ENCODE peak calls at places on chromosome 12, in seven cellular contexts. T, Y, I, N, S, Q and W are unnamed samples. For H3K4me1, the result is how much of the 10 kb centered on the place peaks cover.

GRCh38 chr12:93943766-93944165 is 204.6 kb upstream of the PLXNC1 start:
- DNase-seq in S (no peak), I (no peak), N (peak), T (no peak), Q (peak), Y (no peak), W (peak)

GRCh38 chr12:112809684-112810083 is 18.1 kb downstream of the RPH3A start:
- DNase-seq in S (no peak), T (no peak), Q (no peak), Y (no peak), I (no peak), N (no peak), W (no peak)

GRCh38 chr12:102603021-102603420 is 122.7 kb upstream of the IGF1 start:
- DNase-seq in Y (no peak), S (no peak), T (no peak), Q (no peak), I (no peak), N (no peak), W (no peak)

GRCh38 chr12:2389079-2389790 is 336.4 kb downstream of the CACNA1C start:
- DNase-seq in N (no peak), Y (no peak), S (no peak), I (no peak), T (no peak), Q (no peak), W (no peak)

GRCh38 chr12:42725839-42726238 is 136.3 kb upstream of the PRICKLE1 start:
- DNase-seq in Q (no peak), N (no peak), I (no peak), S (peak), Y (no peak), T (no peak), W (no peak)

GRCh38 chr12:5309654-5310053 is 122.3 kb upstream of the NTF3 start:
- DNase-seq in N (no peak), Y (no peak), T (peak), S (no peak), Q (peak), I (no peak), W (peak)

GRCh38 chr12:121538699-121539061 is 42.1 kb downstream of the KDM2B start:
- DNase-seq in Q (no peak), T (no peak), I (no peak), S (no peak), N (peak), Y (peak), W (no peak)

GRCh38 chr12:130286041-130286440 is 51.6 kb upstream of the PIWIL1 start:
- DNase-seq in T (no peak), Q (no peak), N (no peak), Y (no peak), S (no peak), I (no peak), W (no peak)

GRCh38 chr12:111163422-111163821 is 205.5 kb downstream of the PHETA1 start:
- DNase-seq in N (no peak), Y (no peak), Q (no peak), T (no peak), S (no peak), I (no peak), W (no peak)

GRCh38 chr12:86914716-86915115 is 658.5 kb upstream of the MGAT4C start:
- DNase-seq in S (no peak), T (no peak), N (peak), Q (no peak), I (peak), Y (no peak), W (no peak)

GRCh38 chr12:103827800-103828440 is 13.1 kb downstream of the NT5DC3 start:
- DNase-seq in N (no peak), Y (no peak), I (no peak), S (peak), Q (no peak), T (no peak), W (no peak)

GRCh38 chr12:51270067-51270846 is at the start of gene SMAGP:
- DNase-seq in Y (peak), N (no peak), T (peak), I (peak), S (no peak), Q (peak), W (peak)

GRCh38 chr12:49206389-49206788 is 17.5 kb upstream of the TUBA1A start:
- DNase-seq in I (no peak), T (no peak), N (no peak), Y (no peak), Q (no peak), S (no peak), W (no peak)

GRCh38 chr12:131085816-131086591 is 132.3 kb downstream of the ADGRD1 start:
- DNase-seq in N (no peak), S (no peak), Y (no peak), T (peak), Q (no peak), I (no peak), W (peak)

GRCh38 chr12:74379114-74379513 is 158.5 kb upstream of the ATXN7L3B start:
- DNase-seq in Q (no peak), T (no peak), I (no peak), Y (no peak), N (no peak), S (no peak), W (no peak)

GRCh38 chr12:119869720-119870119 is 7.4 kb downstream of the CIT start:
- DNase-seq in I (no peak), N (peak), Y (no peak), S (peak), T (no peak), Q (peak), W (peak)

GRCh38 chr12:47941475-47942326 is 21.7 kb upstream of the TMEM106C start:
- DNase-seq in T (no peak), Q (no peak), I (no peak), N (no peak), Y (no peak), S (no peak), W (no peak)

GRCh38 chr12:4069046-4070010 is 196.1 kb upstream of the PARP11 start:
- DNase-seq in I (no peak), S (peak), T (no peak), Q (no peak), Y (no peak), N (no peak), W (no peak)

GRCh38 chr12:52873832-52874572 is 25.2 kb upstream of the KRT78 start:
- DNase-seq in N (peak), I (peak), T (peak), Q (peak), S (no peak), Y (peak), W (peak)

GRCh38 chr12:10701226-10701681 is 21.9 kb downstream of the YBX3 start:
- DNase-seq in Y (no peak), I (no peak), N (no peak), S (no peak), Q (no peak), T (no peak), W (no peak)

GRCh38 chr12:47393403-47393790 is 312.4 kb downstream of the RPAP3 start:
- DNase-seq in T (no peak), S (no peak), N (no peak), I (no peak), Y (no peak), Q (no peak), W (no peak)

GRCh38 chr12:127273621-127274020 is 993.3 kb upstream of the TMEM132C start:
- DNase-seq in Y (no peak), T (no peak), Q (no peak), N (no peak), I (no peak), S (peak), W (no peak)

GRCh38 chr12:95918194-95918993 is 24.0 kb downstream of the CCDC38 start:
- DNase-seq in I (peak), S (no peak), Q (no peak), T (no peak), N (peak), Y (peak), W (no peak)

GRCh38 chr12:32568241-32568640 is 110.9 kb upstream of the DNM1L start:
- DNase-seq in S (peak), N (peak), Q (no peak), T (no peak), Y (no peak), I (peak), W (no peak)

GRCh38 chr12:85657836-85658235 is 178.4 kb downstream of the RASSF9 start:
- DNase-seq in T (no peak), Q (no peak), Y (no peak), I (no peak), S (no peak), N (no peak), W (no peak)

DNA sequence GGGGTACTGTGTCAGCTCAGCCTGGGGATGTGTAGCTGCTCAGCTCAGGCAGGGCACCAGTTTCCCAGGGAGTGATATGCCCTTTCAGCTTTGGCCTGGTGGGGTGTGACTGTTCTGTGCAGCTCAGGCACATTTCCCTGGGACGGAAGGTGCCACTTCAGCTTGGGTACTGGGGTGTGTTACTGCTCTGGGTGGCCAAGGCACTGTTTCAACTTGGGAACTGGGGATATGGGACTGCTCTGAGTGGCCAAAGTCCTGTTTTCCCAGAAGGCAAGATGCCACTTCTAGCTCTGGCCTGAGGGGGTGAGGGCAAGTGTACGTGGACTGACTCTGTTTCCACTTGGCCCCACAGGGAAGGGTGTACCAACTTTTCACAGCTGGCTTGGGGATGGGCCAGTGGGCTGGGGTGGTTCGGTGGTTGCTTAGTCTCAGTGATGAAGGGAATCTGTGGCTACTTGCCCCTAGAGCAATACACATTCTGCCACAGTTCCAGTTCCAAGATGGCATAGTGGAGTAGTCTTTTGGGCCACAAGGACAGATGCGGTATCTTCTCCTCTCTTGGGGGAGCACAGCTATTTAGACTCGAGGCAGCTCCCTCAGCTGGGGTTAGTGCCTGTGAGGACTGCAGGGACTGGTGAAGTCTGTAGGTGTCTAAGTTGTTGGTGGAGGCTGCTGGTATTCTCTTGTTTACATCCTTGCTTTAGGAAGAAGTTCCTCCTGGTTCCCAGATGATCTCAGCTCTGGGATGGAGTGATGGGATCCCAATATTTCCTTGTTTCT is 26.4 kb downstream of the TBC1D15 start:
- DNase-seq in S (no peak), N (no peak), Q (no peak), I (no peak), T (no peak), Y (no peak), W (no peak)
- H3K4me1 ChIP-seq in S (under half), N (under half), Q (under half), I (half or more), T (under half), Y (under half), W (under half)

DNA sequence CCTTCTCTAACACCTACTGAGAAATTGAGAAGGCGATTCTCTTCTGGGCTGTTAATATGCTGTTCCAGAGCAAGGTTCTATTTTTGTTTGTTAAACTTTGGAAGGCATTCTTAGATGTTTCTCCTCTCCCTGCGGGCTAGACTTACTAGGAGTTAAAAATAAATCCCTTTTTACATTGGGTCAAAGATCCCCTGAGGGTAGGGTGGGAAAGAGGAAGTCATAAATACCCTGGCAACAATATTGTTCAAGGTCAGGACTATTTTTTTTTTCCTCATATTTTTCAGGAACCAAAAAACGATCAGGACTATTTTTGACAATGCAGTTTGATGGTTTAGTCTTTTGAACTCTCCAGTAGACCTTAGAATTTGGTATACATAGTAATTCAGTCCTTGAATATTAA is 12.0 kb upstream of the SLC2A14 start:
- DNase-seq in N (no peak), S (no peak), Y (no peak), Q (no peak), I (no peak), T (no peak), W (no peak)
- TF ChIP-seq CTCF in N (no peak), S (no peak), Y (no peak), Q (no peak), I (no peak), T (no peak), W (no peak)

DNA sequence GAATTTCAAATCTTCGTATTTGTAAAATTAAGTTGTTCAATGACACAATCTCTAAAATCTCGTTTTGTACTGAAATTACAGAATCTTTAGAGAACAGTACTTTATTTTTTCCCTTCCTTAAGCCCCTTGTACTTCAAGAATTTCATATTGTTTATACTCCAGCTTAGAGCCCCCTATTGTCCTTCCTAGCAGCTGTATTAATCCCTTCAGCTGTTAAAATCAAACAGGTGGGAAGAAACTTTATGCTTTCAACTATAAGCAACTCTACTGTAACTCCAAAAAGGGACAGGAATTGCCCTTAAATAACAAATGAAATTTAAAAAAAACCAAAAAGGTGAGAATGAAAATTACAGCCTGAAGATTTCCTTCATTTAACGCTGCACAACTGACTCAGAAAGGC is 1.7 kb downstream of the NACA start:
- DNase-seq in I (no peak), Y (no peak), S (no peak), N (no peak), T (no peak), Q (no peak), W (no peak)
- H3K4me1 ChIP-seq in I (half or more), Y (under half), S (under half), N (under half), T (under half), Q (half or more), W (half or more)

DNA sequence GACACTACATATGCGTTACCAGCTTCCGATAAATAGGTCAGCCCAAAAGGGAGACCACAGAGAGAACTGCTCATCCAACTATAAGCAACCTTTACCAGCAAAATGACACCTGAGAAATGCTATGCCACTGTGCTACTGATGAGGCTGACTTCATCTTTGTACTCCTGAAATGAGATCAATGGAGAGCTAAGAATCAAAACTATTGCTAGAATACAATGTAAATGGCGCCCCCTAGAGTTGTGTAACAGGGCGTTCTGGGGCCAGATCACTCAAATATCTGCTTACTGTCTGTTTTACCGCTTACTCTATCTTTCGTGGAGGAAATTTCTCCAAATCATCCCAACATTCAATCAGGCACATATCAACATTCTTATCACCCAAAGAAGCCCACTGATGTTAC is 4.6 kb downstream of the ZNF384 start:
- DNase-seq in Y (peak), I (peak), N (peak), T (no peak), Q (no peak), S (no peak), W (no peak)
- TF ChIP-seq CTCF in Y (peak), I (peak), N (peak), T (peak), Q (peak), S (peak), W (peak)

GRCh38 chr12:14952295-14952995 is 9.0 kb downstream of the ARHGDIB start:
- DNase-seq in Q (no peak), I (peak), S (peak), Y (peak), T (no peak), N (peak), W (no peak)

GRCh38 chr12:14949631-14950030 is 11.3 kb upstream of the ERP27 start:
- DNase-seq in I (no peak), S (no peak), Q (no peak), N (no peak), T (peak), Y (peak), W (no peak)

GRCh38 chr12:14950982-14951746 is 10.2 kb downstream of the ARHGDIB start:
- DNase-seq in T (no peak), Y (peak), S (peak), N (peak), I (no peak), Q (no peak), W (no peak)

GRCh38 chr12:14948672-14949071 is 10.3 kb upstream of the ERP27 start:
- DNase-seq in T (peak), Q (no peak), I (peak), Y (peak), N (no peak), S (no peak), W (peak)

DNA sequence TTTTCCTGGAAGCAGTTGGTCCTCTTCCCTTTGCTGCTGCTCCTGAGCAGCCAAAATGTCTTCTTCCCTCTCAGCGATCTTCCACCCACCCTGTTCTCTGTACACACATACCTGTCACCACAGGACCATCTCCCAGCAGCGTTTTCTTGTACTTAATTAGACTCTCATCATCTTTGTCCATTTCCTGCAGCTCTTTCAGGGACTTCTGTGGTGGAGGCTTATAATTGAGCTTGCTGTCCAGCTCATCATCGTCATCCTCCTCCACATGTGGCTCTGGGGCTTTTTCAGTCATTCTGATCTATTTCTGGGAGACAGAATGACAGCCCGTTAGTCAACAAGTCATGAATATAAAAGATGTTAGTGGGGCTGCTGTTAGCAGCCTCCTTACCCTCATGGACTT is 11.0 kb downstream of the ARHGDIB start:
- DNase-seq in N (no peak), S (no peak), T (no peak), I (no peak), Q (no peak), Y (no peak), W (no peak)
- H3K4me1 ChIP-seq in N (under half), S (under half), T (under half), I (under half), Q (half or more), Y (under half), W (under half)

GRCh38 chr12:108853426-108853825 is 4.0 kb downstream of the SSH1 start:
- DNase-seq in S (no peak), Q (no peak), I (no peak), T (peak), N (no peak), Y (no peak), W (no peak)

GRCh38 chr12:108854055-108854452 is 3.3 kb downstream of the SSH1 start:
- DNase-seq in Y (no peak), S (no peak), I (no peak), Q (no peak), N (no peak), T (no peak), W (peak)

GRCh38 chr12:108849653-108850052 is 7.7 kb downstream of the SSH1 start:
- DNase-seq in N (no peak), Q (no peak), T (no peak), Y (no peak), I (peak), S (no peak), W (no peak)

GRCh38 chr12:108852674-108853073 is 4.7 kb downstream of the SSH1 start:
- DNase-seq in I (no peak), T (no peak), S (no peak), Y (no peak), Q (no peak), N (no peak), W (no peak)

DNA sequence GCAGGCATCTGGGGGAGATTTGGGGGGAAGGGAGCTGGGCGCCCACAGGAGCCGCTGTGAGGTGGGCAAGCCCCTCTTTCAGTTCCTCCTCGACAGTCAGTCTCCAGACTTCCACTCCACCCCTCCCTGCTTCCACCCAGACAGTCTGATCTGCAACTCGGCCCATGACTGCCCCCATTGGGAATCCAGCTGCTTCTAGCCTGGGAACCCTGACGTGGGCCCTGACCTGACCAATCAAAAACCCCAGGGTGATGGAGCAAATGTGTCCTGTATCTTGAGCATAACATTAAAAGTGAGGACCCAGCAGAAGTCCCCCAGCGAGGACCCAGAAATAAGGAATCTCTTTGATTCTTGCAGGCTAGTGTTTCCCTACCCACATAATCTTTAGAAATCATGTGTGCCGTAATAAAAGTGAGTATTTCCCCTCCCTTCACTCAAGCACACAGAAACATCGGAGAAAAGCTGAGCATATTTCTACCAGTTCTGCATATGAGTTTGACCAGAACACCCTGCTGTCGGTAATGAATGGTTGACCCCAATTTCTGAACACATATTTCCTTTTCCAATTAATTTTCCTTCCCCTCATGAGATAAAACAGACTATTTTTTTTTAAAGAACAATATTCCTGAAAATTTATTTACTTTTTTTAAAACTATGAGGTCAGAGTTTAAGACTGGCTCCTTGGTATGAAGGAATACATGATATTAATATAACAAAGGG is 6.4 kb downstream of the SSH1 start:
- DNase-seq in Q (no peak), T (peak), Y (no peak), N (no peak), I (peak), S (no peak), W (peak)
- TF ChIP-seq CTCF in Q (no peak), T (no peak), Y (no peak), N (no peak), I (no peak), S (no peak), W (no peak)

DNA sequence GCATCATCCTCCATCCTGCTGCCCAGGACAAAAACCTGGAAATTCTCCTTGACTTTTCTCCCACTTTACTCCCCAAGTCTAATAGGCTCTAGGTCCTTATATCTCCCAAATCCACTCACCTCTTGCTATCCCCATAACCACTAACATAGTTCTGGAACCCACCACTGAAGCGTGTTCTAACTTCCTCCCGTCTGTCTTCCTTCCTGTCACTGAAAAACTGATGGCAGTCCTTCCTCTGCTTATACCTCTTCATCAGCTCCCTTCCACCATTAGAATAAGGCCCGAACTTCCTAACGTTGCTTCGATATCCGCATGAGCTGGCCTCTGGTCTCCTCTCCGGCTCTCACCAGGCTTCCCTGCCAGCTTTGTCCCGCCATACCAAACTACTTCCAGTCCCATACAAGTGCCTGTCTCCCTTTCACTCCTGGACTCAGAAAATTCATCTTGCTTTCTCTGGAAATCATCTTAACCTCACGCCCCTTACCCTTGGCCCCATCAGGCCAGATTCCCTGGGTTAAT is 63.0 kb upstream of the BCL2L14 start:
- DNase-seq in I (no peak), S (no peak), Y (no peak), T (no peak), Q (no peak), N (no peak), W (no peak)
- H3K4me1 ChIP-seq in I (under half), S (under half), Y (under half), T (under half), Q (under half), N (under half), W (under half)